ENCODE peak calls at places on chromosomes 6 and 20, in six cellular contexts. M, U, C, L, E and A are unnamed samples.

GRCh38 chr6:38150681-38151296 is 331.3 kb downstream of the ZFAND3 start:
- DNase-seq in L (no peak), M (no peak), E (no peak), U (no peak), C (no peak), A (no peak)

GRCh38 chr20:11920083-11920482 is 2.4 kb downstream of the BTBD3 start:
- DNase-seq in C (no peak), E (no peak), M (no peak), U (no peak), L (no peak), A (no peak)

GRCh38 chr6:84522135-84522535 is 242.3 kb downstream of the TBX18 start:
- DNase-seq in M (peak), U (no peak), C (peak), E (peak), L (no peak), A (peak)

GRCh38 chr6:28634758-28635546 is 109.3 kb downstream of the GPX5 start:
- DNase-seq in C (no peak), M (no peak), U (no peak), L (peak), E (peak), A (peak)

GRCh38 chr6:157385482-157385881 is 4.5 kb downstream of the ZDHHC14 start:
- DNase-seq in U (no peak), M (no peak), L (no peak), E (no peak), C (no peak), A (no peak)

GRCh38 chr6:139647001-139647400 is 272.6 kb upstream of the CITED2 start:
- DNase-seq in E (peak), L (no peak), M (no peak), U (no peak), C (no peak), A (peak)

GRCh38 chr20:18705490-18705889 is 108.1 kb upstream of the SCP2D1 start:
- DNase-seq in U (no peak), E (peak), M (no peak), C (peak), L (no peak), A (peak)

GRCh38 chr20:46552460-46553420 is 2.3 kb upstream of the OCSTAMP start:
- DNase-seq in C (no peak), U (no peak), E (no peak), L (no peak), M (no peak), A (no peak)

GRCh38 chr20:37777012-37777411 is 83.2 kb downstream of the CTNNBL1 start:
- DNase-seq in C (no peak), U (no peak), L (no peak), E (no peak), M (no peak), A (no peak)

GRCh38 chr6:56655996-56656395 is 13.3 kb upstream of the DST start:
- DNase-seq in C (no peak), L (no peak), E (no peak), U (no peak), M (no peak), A (peak)

GRCh38 chr20:18740726-18741125 is 72.9 kb upstream of the SCP2D1 start:
- DNase-seq in L (no peak), C (no peak), M (no peak), E (no peak), U (no peak), A (no peak)

GRCh38 chr6:94584211-94584610 is 993.1 kb upstream of the MANEA start:
- DNase-seq in E (no peak), M (no peak), C (no peak), L (no peak), U (no peak), A (no peak)

GRCh38 chr6:25954756-25955155 is 7.8 kb upstream of the TRIM38 start:
- DNase-seq in E (no peak), L (no peak), M (peak), U (no peak), C (no peak), A (no peak)

DNA sequence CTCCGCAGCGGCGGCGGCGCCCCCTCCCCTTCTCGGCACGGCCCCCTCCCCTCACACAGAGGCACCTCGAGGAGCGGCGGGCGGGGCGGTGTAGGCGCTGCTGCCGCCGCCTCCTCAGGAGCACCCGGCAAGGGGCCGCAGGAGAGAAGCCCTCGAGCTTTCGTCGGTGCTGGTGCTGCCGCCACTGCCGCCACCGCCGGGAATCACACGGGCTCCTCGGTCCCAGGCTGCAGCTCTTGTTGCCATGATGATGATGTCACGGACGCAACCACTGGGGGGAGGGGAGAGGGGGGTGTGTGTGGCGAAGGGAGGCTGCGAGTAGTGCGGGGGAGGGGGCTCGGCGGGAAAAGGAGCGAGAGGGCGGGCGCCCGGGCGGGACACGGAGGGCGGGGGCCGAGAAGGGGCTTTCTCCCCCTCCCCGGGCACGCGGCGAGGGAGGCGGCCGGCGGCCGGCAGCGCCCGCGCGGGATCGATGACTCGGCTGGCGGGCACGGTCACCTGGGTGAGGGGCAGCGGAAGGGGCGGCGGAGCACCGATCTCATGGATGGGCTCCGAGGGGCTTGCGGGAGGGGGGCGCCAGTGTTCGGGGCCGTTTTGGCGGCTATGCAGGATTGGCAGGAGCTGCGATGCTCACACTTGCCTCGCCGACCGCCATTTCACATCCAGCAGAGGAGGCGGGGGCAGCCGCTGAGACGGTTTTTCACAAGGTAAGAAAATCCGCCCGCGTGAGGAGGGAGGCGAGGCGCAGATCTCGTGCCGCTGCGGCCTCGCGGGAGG is at the start of gene REV3L:
- DNase-seq in C (peak), U (peak), M (peak), E (peak), L (peak), A (peak)
- TF ChIP-seq CTCF in C (no peak), U (no peak), M (no peak), E (no peak), L (no peak), A (no peak)

GRCh38 chr6:16712931-16713484 is 48.3 kb downstream of the ATXN1 start:
- DNase-seq in L (no peak), C (peak), M (peak), U (no peak), E (peak), A (peak)
- TF ChIP-seq CTCF in L (no peak), C (peak), M (peak), U (peak), E (peak), A (peak)

GRCh38 chr20:14948416-14948815 is 611.0 kb upstream of the FLRT3 start:
- DNase-seq in C (no peak), U (no peak), M (no peak), E (no peak), L (no peak), A (no peak)
- TF ChIP-seq CTCF in C (no peak), U (no peak), M (peak), E (no peak), L (no peak), A (no peak)

GRCh38 chr20:40703981-40704530 is 15.0 kb upstream of the MAFB start:
- DNase-seq in E (no peak), C (no peak), U (no peak), L (no peak), M (no peak), A (no peak)

GRCh38 chr20:40704828-40705227 is 15.8 kb upstream of the MAFB start:
- DNase-seq in U (no peak), L (no peak), E (no peak), C (no peak), M (no peak), A (no peak)

GRCh38 chr20:40710608-40711007 is 21.6 kb upstream of the MAFB start:
- DNase-seq in C (no peak), M (no peak), U (no peak), E (peak), L (no peak), A (no peak)

GRCh38 chr20:40705413-40705812 is 16.4 kb upstream of the MAFB start:
- DNase-seq in E (no peak), U (no peak), L (no peak), C (no peak), M (no peak), A (no peak)

DNA sequence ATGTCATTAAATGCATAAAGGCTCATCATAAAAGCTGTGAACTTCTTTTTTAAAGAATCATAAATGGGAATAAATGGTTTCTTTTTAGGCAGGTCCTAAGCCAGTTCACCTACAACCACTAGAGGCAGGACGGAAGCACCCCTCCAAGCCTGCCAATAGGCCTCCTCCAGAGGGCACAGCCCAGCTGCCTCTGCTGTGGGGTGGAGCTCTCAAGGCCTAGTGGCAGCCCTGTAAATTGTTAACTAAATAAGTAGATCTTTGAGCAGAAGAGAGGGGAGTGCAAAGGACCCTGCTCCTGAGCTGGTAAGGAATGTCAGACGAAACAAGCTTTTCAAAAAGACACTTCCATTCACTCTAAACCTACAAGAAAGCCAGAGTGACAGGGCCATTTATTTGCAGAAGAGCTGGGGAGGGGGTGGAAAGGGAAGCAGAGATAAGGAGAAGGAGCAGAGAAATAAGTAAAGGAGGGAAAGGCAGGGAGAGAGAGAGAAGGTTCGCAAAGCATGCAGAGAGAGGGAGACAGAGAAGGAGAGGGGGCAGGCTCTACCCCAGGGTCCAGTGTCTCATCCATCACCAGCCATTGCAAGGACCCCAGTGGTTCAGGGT is 18.0 kb upstream of the MAFB start:
- DNase-seq in L (no peak), C (no peak), U (no peak), E (no peak), M (no peak), A (no peak)
- TF ChIP-seq CTCF in L (peak), C (no peak), U (no peak), E (no peak), M (peak), A (no peak)

GRCh38 chr6:43838276-43839036 is 68.4 kb downstream of the VEGFA start:
- DNase-seq in U (no peak), C (no peak), L (no peak), E (peak), M (no peak), A (peak)
- TF ChIP-seq CTCF in U (peak), C (peak), L (peak), E (peak), M (peak), A (peak)

GRCh38 chr6:106163446-106163965 is 77.4 kb downstream of the PRDM1 start:
- DNase-seq in L (no peak), E (peak), M (no peak), U (no peak), C (peak), A (peak)
- TF ChIP-seq CTCF in L (no peak), E (peak), M (no peak), U (no peak), C (peak), A (peak)

DNA sequence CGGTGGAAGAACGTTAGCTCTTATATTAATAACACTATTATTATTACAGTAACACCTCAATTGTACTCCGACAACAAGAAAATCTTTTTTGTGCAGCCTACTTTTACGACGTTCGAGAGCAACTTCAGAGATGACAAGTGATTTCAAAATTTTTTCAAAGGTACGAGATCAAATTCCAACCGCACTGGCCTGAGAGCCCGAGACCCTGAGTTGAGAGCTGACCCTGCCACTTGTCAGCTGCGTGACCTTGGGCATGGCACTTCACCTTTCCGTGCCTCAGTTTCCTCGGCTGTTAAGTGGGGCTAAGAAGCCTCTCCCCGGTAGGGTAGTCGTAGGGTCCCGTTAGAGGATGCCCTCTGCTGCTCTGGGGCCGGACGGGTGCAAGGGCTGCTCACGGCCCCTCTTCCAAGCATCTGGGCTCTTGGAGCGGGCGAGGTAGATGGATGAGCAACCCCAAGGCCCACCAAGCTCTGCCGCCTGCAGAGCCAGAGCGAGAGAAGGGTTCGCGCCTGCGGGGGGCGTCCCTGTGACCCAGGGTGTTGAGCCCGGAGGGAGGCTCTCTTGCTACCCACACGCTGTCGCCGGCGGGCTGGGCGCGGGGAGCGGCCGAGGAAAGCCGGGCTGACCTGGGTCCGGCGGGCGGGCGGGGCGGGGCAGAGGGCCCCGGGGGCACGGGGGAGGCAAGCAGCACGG is 510 bp downstream of the NDRG3 start:
- DNase-seq in L (no peak), E (no peak), U (no peak), C (no peak), M (no peak), A (peak)
- TF ChIP-seq CTCF in L (peak), E (no peak), U (no peak), C (peak), M (no peak), A (no peak)

DNA sequence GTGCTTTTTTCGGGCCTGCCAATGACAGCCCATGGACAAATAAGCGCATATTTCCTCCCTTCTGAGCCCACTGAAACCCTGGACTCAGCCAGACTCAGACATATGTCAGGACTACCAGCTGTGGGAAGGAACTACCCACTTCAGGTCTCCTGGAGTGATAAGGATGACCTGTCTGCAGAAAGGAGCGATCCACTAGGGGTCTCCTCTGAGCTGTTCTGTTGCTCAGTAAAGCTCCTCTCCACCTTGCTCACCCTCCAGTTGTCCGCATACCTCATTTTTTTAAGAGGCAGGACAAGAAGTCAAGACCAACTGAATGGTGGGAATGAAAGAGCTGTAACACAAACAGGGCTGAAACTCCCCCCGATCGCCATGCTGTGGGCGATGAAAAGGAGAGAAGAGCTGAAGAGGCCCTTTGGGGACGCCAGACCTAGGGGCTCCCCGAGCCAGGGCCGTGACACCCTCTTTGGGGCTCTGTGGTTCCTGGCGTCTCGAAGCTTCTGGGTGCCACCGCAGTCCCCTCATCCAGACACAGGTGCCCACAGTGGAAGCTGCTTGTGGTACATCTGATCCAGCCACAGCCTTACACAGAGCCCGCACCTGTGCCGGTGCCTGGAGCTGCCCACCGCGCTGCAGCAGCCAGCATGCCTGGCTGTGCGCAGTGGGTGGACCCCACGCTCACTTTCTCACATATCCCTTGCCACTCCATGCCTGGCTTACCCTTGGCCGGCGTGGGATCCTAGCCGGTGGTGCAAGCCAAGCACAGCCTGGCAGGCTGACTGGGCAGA is 68.8 kb downstream of the EYS start:
- DNase-seq in U (no peak), L (peak), C (no peak), M (no peak), E (no peak), A (no peak)
- TF ChIP-seq CTCF in U (no peak), L (peak), C (peak), M (peak), E (no peak), A (no peak)

DNA sequence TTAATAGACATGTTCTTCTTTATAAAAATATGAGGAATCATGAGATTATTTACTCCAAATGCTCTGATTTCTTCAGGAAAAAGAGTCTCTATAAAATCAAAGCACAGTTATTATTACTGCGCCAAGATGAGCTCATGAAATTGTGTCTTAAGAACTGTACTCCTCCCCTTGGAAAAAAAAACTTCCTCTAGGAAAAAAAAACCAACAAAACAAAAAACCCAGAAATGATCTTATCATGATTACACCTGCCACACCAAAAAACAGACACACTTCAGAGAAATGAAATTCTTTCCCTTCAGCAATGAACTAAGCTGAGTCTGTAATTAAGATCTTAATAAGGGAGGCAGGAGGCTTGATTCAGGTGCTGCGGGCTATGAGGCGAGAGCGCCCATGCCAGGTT is 9.2 kb downstream of the NEDD9 start:
- DNase-seq in M (no peak), C (no peak), E (peak), U (no peak), L (no peak), A (no peak)
- TF ChIP-seq CTCF in M (no peak), C (no peak), E (no peak), U (no peak), L (no peak), A (no peak)